ENCODE peak calls at places on chromosomes 6 and 20, in seven cellular contexts. P is Calu3; V is activated CD4-positive, alpha-beta T cell treated with anti-CD3 and anti-CD28 coated beads for 1 hour; H is NCI-H1092; Q is stimulated activated CD4-positive, alpha-beta T cell treated with anti-CD3 and anti-CD28 coated beads, Interleukin-1b, Interleukin-23, amount 100 ng/mL, for 1 hour; W is T-cell; L is A549. Z is an unnamed sample.

GRCh38 chr20:37902504-37903313 is at the start of gene VSTM2L:
- DNase-seq in P (peak), V (no peak), H (no peak), Q (no peak), W (no peak), L (peak), Z (no peak)

GRCh38 chr20:38789503-38790209 is 15.8 kb upstream of the PPP1R16B start:
- DNase-seq in P (no peak), V (no peak), H (no peak), Q (no peak), W (no peak), L (peak), Z (no peak)

GRCh38 chr6:82567621-82568020 is 204.0 kb downstream of the TPBG start:
- DNase-seq in P (no peak), V (no peak), H (no peak), Q (no peak), W (no peak), L (no peak), Z (no peak)

GRCh38 chr6:70072540-70073179 is 206.3 kb downstream of the COL19A1 start:
- DNase-seq in P (no peak), V (no peak), H (no peak), Q (no peak), W (no peak), L (no peak), Z (no peak)

GRCh38 chr6:1395941-1396908 is 6.8 kb downstream of the FOXF2 start:
- DNase-seq in P (no peak), V (no peak), H (no peak), Q (no peak), W (no peak), L (no peak), Z (no peak)

GRCh38 chr20:59010321-59010994 is 3.4 kb upstream of the CTSZ start:
- DNase-seq in P (no peak), V (no peak), H (no peak), Q (no peak), W (no peak), L (no peak), Z (no peak)

GRCh38 chr6:21874372-21874771 is 280.8 kb downstream of the SOX4 start:
- DNase-seq in P (no peak), V (no peak), H (no peak), Q (no peak), W (no peak), L (peak), Z (no peak)

GRCh38 chr6:5501837-5502236 is 240.5 kb downstream of the FARS2 start:
- DNase-seq in P (no peak), V (no peak), H (peak), Q (no peak), W (no peak), L (no peak), Z (no peak)

GRCh38 chr6:40714576-40715500 is 127.7 kb upstream of the LRFN2 start:
- DNase-seq in P (peak), V (no peak), H (peak), Q (no peak), W (no peak), L (peak), Z (peak)

GRCh38 chr6:43420012-43420411 is 7.3 kb upstream of the ABCC10 start:
- DNase-seq in P (no peak), V (no peak), H (no peak), Q (no peak), W (no peak), L (no peak), Z (no peak)

GRCh38 chr6:4967301-4968030 is 36.4 kb downstream of the RPP40 start:
- DNase-seq in P (no peak), V (no peak), H (no peak), Q (no peak), W (no peak), L (no peak), Z (no peak)